ENCODE peak calls at places on chromosome 6, in seven cellular contexts. S, Y, D, N, U, Q and E are unnamed samples.

GRCh38 chr6:100269189-100269588 is 195.5 kb downstream of the SIM1 start:
- DNase-seq in D (no peak), N (no peak), S (no peak), U (no peak), Q (no peak), Y (no peak), E (no peak)

GRCh38 chr6:25627001-25627400 is 25.0 kb upstream of the SCGN start:
- DNase-seq in Q (no peak), U (no peak), Y (no peak), N (no peak), S (no peak), D (no peak), E (no peak)

GRCh38 chr6:168368063-168368835 is 48.7 kb upstream of the DACT2 start:
- DNase-seq in Y (no peak), U (no peak), D (no peak), Q (no peak), N (no peak), S (no peak), E (no peak)

GRCh38 chr6:170471458-170471857 is 81.6 kb downstream of the PSMB1 start:
- DNase-seq in Y (no peak), N (no peak), S (no peak), U (no peak), Q (no peak), D (no peak), E (no peak)

GRCh38 chr6:28988536-28989415 is 16.3 kb downstream of the ZNF311 start:
- DNase-seq in Q (no peak), S (peak; percentile 47), N (peak; percentile 70), U (no peak), Y (peak; percentile 73), D (peak; percentile 92), E (no peak)

GRCh38 chr6:121305957-121306607 is 28.2 kb downstream of the TBC1D32 start:
- DNase-seq in D (no peak), S (peak; percentile 27), Y (peak; percentile 35), Q (peak; percentile 59), N (peak; percentile 24), U (no peak), E (peak; percentile 17)

GRCh38 chr6:156109713-156110112 is 654.1 kb upstream of the NOX3 start:
- DNase-seq in S (no peak), N (no peak), U (no peak), Y (no peak), D (no peak), Q (no peak), E (no peak)

GRCh38 chr6:21294144-21294543 is 299.4 kb upstream of the SOX4 start:
- DNase-seq in D (no peak), Y (no peak), Q (no peak), S (no peak), N (no peak), U (no peak), E (no peak)

GRCh38 chr6:148620579-148621298 is 126.1 kb upstream of the UST start:
- DNase-seq in U (peak; percentile 21), Q (no peak), N (no peak), S (no peak), D (no peak), Y (no peak), E (no peak)

GRCh38 chr6:143806282-143807102 is 36.6 kb upstream of the LTV1 start:
- DNase-seq in U (no peak), D (no peak), N (peak; percentile 90), S (no peak), Y (no peak), Q (no peak), E (no peak)

GRCh38 chr6:141077355-141078333 is 1055.1 kb upstream of the GJE1 start:
- DNase-seq in Y (peak; percentile 65), Q (peak; percentile 80), N (no peak), S (peak; percentile 15), U (no peak), D (peak; percentile 23), E (no peak)

GRCh38 chr6:90500458-90500857 is 86.4 kb downstream of the MAP3K7 start:
- DNase-seq in Y (no peak), U (no peak), D (no peak), N (no peak), S (no peak), Q (no peak), E (no peak)

GRCh38 chr6:44094403-44095242 is 32.6 kb downstream of the MRPL14 start:
- DNase-seq in U (no peak), N (no peak), Q (peak; percentile 93), S (no peak), D (no peak), Y (no peak), E (no peak)

GRCh38 chr6:165807249-165807951 is 144.4 kb upstream of the PDE10A start:
- DNase-seq in Q (no peak), Y (no peak), U (no peak), S (no peak), D (no peak), N (no peak), E (no peak)

GRCh38 chr6:66900081-66900770 is 1193.2 kb upstream of the EYS start:
- DNase-seq in N (no peak), U (no peak), Q (no peak), Y (no peak), D (no peak), S (no peak), E (no peak)

DNA sequence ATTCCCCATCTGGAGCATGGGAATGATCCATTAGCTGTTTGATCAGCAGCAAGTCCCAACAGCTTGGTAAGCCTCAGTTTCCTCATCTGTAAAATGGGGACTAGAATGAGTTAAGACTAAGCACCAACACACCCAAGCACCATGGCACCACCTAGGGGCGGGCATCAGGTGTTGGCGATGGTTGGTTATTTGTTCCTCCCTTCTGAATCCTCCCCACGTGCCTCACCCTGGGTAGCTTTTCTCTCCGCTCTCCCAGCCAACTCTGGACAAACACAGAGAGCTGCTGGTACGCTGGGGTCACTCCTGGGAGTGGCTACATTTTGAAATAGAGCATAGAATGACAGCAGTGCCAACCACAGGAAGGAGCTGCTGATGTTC is 13.3 kb upstream of the ITPR3 start:
- DNase-seq in U (no peak), Y (peak; percentile 37), N (no peak), Q (peak; percentile 79), S (peak; percentile 43), D (no peak), E (no peak)
- TF ChIP-seq CTCF in U (peak; percentile 69), Y (peak; percentile 68), N (peak; percentile 31), Q (peak; percentile 76), S (no peak), D (peak; percentile 38), E (no peak)

GRCh38 chr6:126145386-126145785 is 159.0 kb downstream of the TRMT11 start:
- DNase-seq in D (no peak), Q (no peak), U (no peak), S (no peak), Y (no peak), N (no peak), E (no peak)
- TF ChIP-seq SIN3A in D (no peak), Q (no peak), U (no peak), S (no peak), Y (no peak), N (no peak), E (no peak)

GRCh38 chr6:70524721-70525286 is 41.9 kb upstream of the SDHAF4 start:
- DNase-seq in S (no peak), N (no peak), Y (no peak), Q (no peak), D (no peak), U (no peak), E (no peak)

GRCh38 chr6:70520575-70520974 is 46.2 kb upstream of the SDHAF4 start:
- DNase-seq in D (no peak), U (no peak), Q (peak; percentile 3), N (peak; percentile 9), Y (no peak), S (peak; percentile 9), E (peak; percentile 8)
- TF ChIP-seq CTCF in D (peak; percentile 23), U (peak; percentile 30), Q (peak; percentile 36), N (peak; percentile 31), Y (peak; percentile 47), S (peak; percentile 53), E (peak; percentile 55)

DNA sequence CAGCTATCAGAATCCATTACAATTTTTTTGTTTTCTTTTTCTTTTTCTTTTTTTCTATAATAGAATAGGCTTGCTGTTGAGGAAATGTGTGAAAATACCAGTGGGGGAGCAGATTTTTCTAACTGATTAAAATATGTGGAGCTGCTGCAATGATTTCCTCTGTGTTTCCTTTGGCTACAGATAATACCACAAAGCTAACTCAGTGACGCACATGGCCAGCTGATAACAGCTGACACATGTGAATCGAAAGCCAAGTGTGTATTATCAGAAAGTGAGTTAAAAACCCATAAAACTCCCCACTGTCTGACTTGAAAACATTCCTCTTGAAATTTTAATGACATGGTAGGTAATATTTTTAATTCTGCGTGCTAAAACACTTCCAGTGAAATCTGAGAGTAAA is 70.8 kb upstream of the AHI1 start:
- DNase-seq in U (peak; percentile 7), D (no peak), Y (no peak), Q (no peak), N (peak; percentile 15), S (peak; percentile 45), E (no peak)
- TF ChIP-seq SIN3A in U (no peak), D (no peak), Y (no peak), Q (no peak), N (no peak), S (no peak), E (no peak)

GRCh38 chr6:105501945-105502344 is 99.1 kb upstream of the PREP start:
- DNase-seq in S (no peak), D (no peak), N (no peak), Q (no peak), U (no peak), Y (no peak), E (no peak)

GRCh38 chr6:105501246-105501645 is 98.4 kb upstream of the PREP start:
- DNase-seq in Q (no peak), Y (no peak), S (no peak), N (no peak), D (no peak), U (no peak), E (no peak)

GRCh38 chr6:105503641-105504040 is 100.8 kb upstream of the PREP start:
- DNase-seq in U (no peak), D (no peak), Q (no peak), N (no peak), Y (no peak), S (no peak), E (no peak)

GRCh38 chr6:105499928-105500327 is 97.0 kb upstream of the PREP start:
- DNase-seq in U (no peak), N (no peak), D (no peak), S (no peak), Q (no peak), Y (no peak), E (no peak)

DNA sequence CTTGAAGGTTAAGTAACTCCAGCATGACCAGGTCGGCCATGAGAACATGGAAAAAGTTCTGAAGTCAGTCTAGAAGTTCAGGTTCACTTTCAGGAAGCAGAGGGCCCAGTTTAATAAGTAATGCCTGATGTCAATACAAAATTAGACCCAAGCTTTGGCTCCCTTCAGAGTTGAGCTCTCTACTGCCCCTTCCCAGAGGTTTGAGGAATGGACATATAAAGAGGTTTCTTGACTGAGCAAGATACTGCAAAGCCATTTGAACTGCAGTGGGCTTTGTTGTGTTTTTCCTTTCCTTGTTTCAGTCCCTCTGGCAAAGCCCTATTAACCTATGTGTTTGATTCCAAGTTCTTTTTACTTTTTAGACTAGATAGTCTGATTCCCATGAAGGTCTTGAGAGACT is 97.8 kb upstream of the PREP start:
- DNase-seq in D (no peak), U (no peak), Y (no peak), N (no peak), Q (no peak), S (no peak), E (no peak)
- TF ChIP-seq CTCF in D (peak; percentile 25), U (no peak), Y (peak; percentile 16), N (no peak), Q (no peak), S (peak; percentile 10), E (peak; percentile 8)

GRCh38 chr6:81950877-81951276 is 198.4 kb upstream of the TENT5A start:
- DNase-seq in S (no peak), Q (no peak), D (no peak), U (peak; percentile 54), Y (peak; percentile 37), N (no peak), E (no peak)
- TF ChIP-seq SIN3A in S (no peak), Q (no peak), D (no peak), U (no peak), Y (no peak), N (no peak), E (no peak)